ENCODE peak calls at places on chromosomes 16 and 17, in five cellular contexts. O, P, I, G and J are unnamed samples.

GRCh38 chr16:74169687-74170522 is 126.7 kb upstream of the PSMD7 start:
- DNase-seq in O (no peak), P (peak; percentile 71), I (no peak), G (no peak), J (peak; percentile 8)

GRCh38 chr16:78045865-78046581 is 23.7 kb downstream of the CLEC3A start:
- DNase-seq in O (peak; percentile 28), P (peak; percentile 4), I (peak; percentile 16), G (no peak), J (peak; percentile 45)

GRCh38 chr17:3906881-3907280 is 9.4 kb downstream of the P2RX1 start:
- DNase-seq in O (no peak), P (no peak), I (no peak), G (no peak), J (no peak)

GRCh38 chr16:177394-177822 is 928 bp downstream of the HBA1 start:
- DNase-seq in O (no peak), P (no peak), I (peak; percentile 70), G (no peak), J (no peak)

GRCh38 chr17:45019177-45019711 is 32.2 kb downstream of the DCAKD start:
- DNase-seq in O (peak; percentile 46), P (no peak), I (peak; percentile 91), G (peak; percentile 40), J (peak; percentile 77)

GRCh38 chr17:19288453-19288852 is 51.3 kb downstream of the EPN2 start:
- DNase-seq in O (no peak), P (no peak), I (no peak), G (no peak), J (no peak)

GRCh38 chr16:88804552-88805339 is 1.2 kb downstream of the CDT1 start:
- DNase-seq in O (peak; percentile 45), P (no peak), I (peak; percentile 64), G (peak; percentile 26), J (peak; percentile 70)

GRCh38 chr16:59356709-59357108 is 622.6 kb upstream of the GOT2 start:
- DNase-seq in O (no peak), P (no peak), I (no peak), G (no peak), J (no peak)

GRCh38 chr17:52276609-52277008 is 118.1 kb upstream of the CA10 start:
- DNase-seq in O (no peak), P (no peak), I (no peak), G (no peak), J (no peak)

GRCh38 chr17:17363638-17364337 is 60.6 kb downstream of the NT5M start:
- DNase-seq in O (no peak), P (no peak), I (peak; percentile 16), G (no peak), J (no peak)

GRCh38 chr16:30121741-30122620 is 1.0 kb downstream of the MAPK3 start:
- DNase-seq in O (no peak), P (no peak), I (peak; percentile 43), G (peak; percentile 21), J (no peak)

GRCh38 chr16:54193656-54194007 is 93.0 kb downstream of the IRX3 start:
- DNase-seq in O (peak; percentile 86), P (no peak), I (peak; percentile 90), G (no peak), J (peak; percentile 57)

GRCh38 chr17:48160177-48160967 is 52.8 kb downstream of the SNX11 start:
- DNase-seq in O (no peak), P (no peak), I (no peak), G (no peak), J (no peak)

GRCh38 chr17:68865584-68865983 is 89.6 kb downstream of the ABCA8 start:
- DNase-seq in O (no peak), P (no peak), I (no peak), G (no peak), J (no peak)

GRCh38 chr16:4313563-4314531 is 2.0 kb upstream of the GLIS2 start:
- DNase-seq in O (no peak), P (no peak), I (peak; percentile 79), G (no peak), J (peak; percentile 81)
- TF ChIP-seq CTCF in O (no peak), P (peak; percentile 51), I (peak; percentile 76), G (peak; percentile 48), J (peak; percentile 87)

GRCh38 chr17:57875109-57876022 is 25.5 kb upstream of the MRPS23 start:
- DNase-seq in O (peak; percentile 94), P (peak; percentile 97), I (peak; percentile 70), G (no peak), J (no peak)
- TF ChIP-seq CTCF in O (peak; percentile 52), P (peak; percentile 79), I (peak; percentile 80), G (no peak), J (no peak)

DNA sequence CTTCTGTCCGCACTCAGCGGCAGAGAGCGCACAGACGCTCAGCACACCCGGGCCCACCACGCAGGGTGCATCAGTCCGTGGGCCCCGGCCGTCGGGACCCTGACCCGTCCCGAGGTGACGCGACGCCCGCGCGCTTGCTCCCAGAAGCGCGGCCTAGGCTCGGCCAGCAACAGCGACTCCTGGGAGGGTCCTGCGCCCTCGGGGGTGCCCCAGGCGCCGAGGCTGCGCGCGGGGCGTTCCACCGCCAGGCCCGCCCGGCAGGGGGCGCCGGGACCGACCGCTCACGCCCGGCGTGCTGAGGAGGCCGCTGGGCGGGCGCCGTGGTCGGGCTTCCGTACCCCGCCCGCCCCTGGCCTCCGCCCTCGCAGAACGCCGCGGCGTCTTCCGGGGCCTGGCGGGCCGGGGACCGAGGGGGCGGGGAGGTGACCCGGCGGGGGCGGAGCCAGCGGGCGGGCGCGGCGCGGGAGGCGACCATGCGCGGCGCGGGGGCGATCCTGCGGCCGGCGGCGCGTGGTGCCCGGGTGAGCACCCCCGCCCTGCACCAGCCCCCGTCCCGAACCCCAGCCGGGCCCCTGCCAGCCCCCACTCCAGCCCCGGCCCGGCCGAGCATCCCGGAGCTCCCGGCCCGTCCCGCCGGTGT is at the start of gene CISD3:
- DNase-seq in O (peak; percentile 81), P (peak; percentile 37), I (peak; percentile 95), G (peak; percentile 96), J (peak; percentile 97)
- TF ChIP-seq CTCF in O (peak; percentile 41), P (peak; percentile 40), I (peak; percentile 54), G (peak; percentile 71), J (peak; percentile 95)

GRCh38 chr17:74118504-74118903 is 85.0 kb upstream of the RPL38 start:
- DNase-seq in O (no peak), P (no peak), I (peak; percentile 71), G (no peak), J (no peak)
- TF ChIP-seq CTCF in O (peak; percentile 4), P (no peak), I (no peak), G (no peak), J (no peak)

DNA sequence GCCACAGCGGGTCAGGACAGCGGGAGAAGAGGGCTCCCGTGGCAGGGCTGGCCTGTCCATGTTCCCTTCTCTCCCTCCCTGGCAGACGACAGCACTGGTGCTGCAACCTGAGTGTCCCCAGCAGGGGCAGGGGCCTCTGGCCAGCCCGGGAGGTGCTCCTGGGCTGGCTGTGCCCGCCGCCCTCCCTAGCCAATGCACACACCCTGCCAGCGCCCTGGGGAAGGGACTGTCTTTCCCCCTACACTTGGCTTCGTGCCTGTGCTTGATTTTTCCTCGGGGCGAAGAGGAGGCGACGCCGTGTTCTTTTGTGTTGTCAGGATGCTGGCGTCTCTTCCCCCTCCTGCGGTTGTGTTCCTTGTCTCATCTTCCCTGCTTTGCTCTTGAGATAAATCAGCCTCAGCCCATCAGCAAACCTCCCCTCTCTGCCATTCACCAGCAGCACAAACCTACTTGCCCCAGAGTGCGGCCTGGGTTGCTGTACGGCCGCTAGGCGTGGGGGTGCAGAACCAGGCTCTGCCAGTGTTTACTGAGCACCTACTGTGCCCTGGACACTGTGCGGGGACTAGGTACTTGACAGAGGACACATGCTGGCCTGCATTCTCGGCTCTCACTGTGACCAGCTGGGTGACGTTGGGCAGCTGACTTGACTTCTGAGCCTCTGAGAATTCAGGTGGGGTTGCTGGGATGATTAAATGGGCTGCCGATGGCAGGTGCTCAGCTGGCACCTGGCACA is 237.3 kb upstream of the CIBAR2 start:
- DNase-seq in O (no peak), P (no peak), I (peak; percentile 85), G (no peak), J (no peak)
- TF ChIP-seq CTCF in O (no peak), P (no peak), I (no peak), G (no peak), J (no peak)

GRCh38 chr16:68445458-68445857 is 2.9 kb downstream of the SMPD3 start:
- DNase-seq in O (peak; percentile 88), P (no peak), I (peak; percentile 63), G (peak; percentile 29), J (peak; percentile 66)
- TF ChIP-seq CTCF in O (peak; percentile 63), P (peak; percentile 15), I (peak; percentile 49), G (peak; percentile 18), J (peak; percentile 76)